ENCODE peak calls at places on chromosomes 3 and 15, in seven cellular contexts. P is pancreas, X is right atrium auricular region, V is skeletal muscle cell, F is psoas muscle, D is GM23248, E is left lung. L is an unnamed sample.

GRCh38 chr3:10646531-10647335 is 141.3 kb upstream of the ATP2B2 start:
- DNase-seq in E (no peak), V (no peak), D (no peak), F (no peak), P (no peak), X (no peak), L (no peak)

GRCh38 chr15:36807134-36807764 is 227.8 kb downstream of the CDIN1 start:
- DNase-seq in D (no peak), E (no peak), P (no peak), V (no peak), X (no peak), F (no peak), L (no peak)

GRCh38 chr3:36714343-36714742 is 50.0 kb downstream of the DCLK3 start:
- DNase-seq in F (no peak), V (no peak), D (peak), E (no peak), X (no peak), P (no peak), L (peak)

GRCh38 chr15:84834227-84834955 is 17.2 kb downstream of the ALPK3 start:
- DNase-seq in V (no peak), D (no peak), E (no peak), X (no peak), P (no peak), F (no peak), L (no peak)

GRCh38 chr3:137759505-137759904 is 4.6 kb upstream of the SOX14 start:
- DNase-seq in X (no peak), D (no peak), P (no peak), F (no peak), V (no peak), E (peak), L (no peak)

GRCh38 chr15:43346305-43346704 is 15.9 kb upstream of the LCMT2 start:
- DNase-seq in X (no peak), D (no peak), E (no peak), F (no peak), P (no peak), V (no peak), L (no peak)

GRCh38 chr3:132643366-132643765 is 16.2 kb downstream of the ACAD11 start:
- DNase-seq in P (no peak), F (no peak), D (no peak), X (no peak), E (no peak), V (no peak), L (no peak)

GRCh38 chr3:141538568-141538967 is 51.7 kb downstream of the RASA2 start:
- DNase-seq in E (no peak), V (no peak), F (no peak), X (no peak), P (no peak), D (peak), L (no peak)

GRCh38 chr3:14253022-14253761 is 74.6 kb downstream of the LSM3 start:
- DNase-seq in V (no peak), F (peak), D (peak), E (no peak), X (no peak), P (no peak), L (peak)

GRCh38 chr3:72128906-72129305 is 344.0 kb upstream of the PROK2 start:
- DNase-seq in P (no peak), E (no peak), D (no peak), F (no peak), X (no peak), V (no peak), L (no peak)

GRCh38 chr3:53753518-53754183 is 92.6 kb downstream of the CHDH start:
- DNase-seq in D (no peak), F (no peak), E (no peak), V (no peak), X (no peak), P (no peak), L (no peak)

GRCh38 chr3:136247436-136247835 is 2.7 kb upstream of the PCCB start:
- DNase-seq in D (no peak), V (no peak), X (no peak), E (no peak), F (no peak), P (no peak), L (no peak)

GRCh38 chr15:38260077-38260476 is 7.4 kb downstream of the SPRED1 start:
- DNase-seq in E (no peak), X (no peak), P (no peak), F (no peak), V (no peak), D (peak), L (no peak)

GRCh38 chr15:101427606-101428487 is 61.7 kb downstream of the PCSK6 start:
- DNase-seq in X (peak), E (no peak), P (no peak), F (no peak), V (no peak), D (no peak), L (no peak)

GRCh38 chr15:101429646-101430045 is 59.9 kb downstream of the PCSK6 start:
- DNase-seq in E (peak), X (peak), V (no peak), D (no peak), F (no peak), P (no peak), L (no peak)

GRCh38 chr15:101426761-101427333 is 62.7 kb downstream of the PCSK6 start:
- DNase-seq in E (no peak), V (no peak), P (no peak), F (no peak), D (no peak), X (peak), L (no peak)

GRCh38 chr15:101429191-101429590 is 60.3 kb downstream of the PCSK6 start:
- DNase-seq in V (no peak), X (no peak), E (no peak), F (no peak), D (no peak), P (no peak), L (no peak)

DNA sequence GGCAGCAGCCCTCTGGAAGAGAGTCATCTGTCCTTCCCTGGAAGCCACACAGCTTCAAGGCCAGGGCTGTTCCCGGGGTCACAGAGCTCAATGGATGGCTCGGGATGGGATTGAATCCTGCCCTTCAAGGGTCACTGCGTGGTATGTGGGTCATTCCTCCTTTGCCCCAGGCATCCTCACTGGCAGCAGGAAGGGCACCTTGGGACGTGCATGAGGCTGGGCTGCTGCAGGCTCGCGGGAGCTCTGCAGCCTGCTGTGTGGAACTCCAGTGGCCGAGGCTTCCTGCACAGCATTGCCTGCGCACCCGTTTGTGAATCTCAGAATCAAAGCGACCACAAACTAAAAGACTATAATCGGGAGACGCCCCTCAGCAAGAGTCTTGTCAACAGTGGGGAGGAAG is 60.7 kb downstream of the PCSK6 start:
- DNase-seq in X (no peak), D (no peak), P (no peak), E (no peak), F (no peak), V (no peak), L (no peak)
- H3K4me3 ChIP-seq in X (no peak), D (no peak), P (no peak), E (no peak), F (no peak), V (no peak), L (no peak)

GRCh38 chr3:114584734-114585371 is 291.0 kb downstream of the TIGIT start:
- DNase-seq in E (no peak), P (no peak), X (no peak), F (no peak), D (no peak), V (no peak), L (no peak)
- H3K4me3 ChIP-seq in E (no peak), P (no peak), X (peak), F (peak), D (no peak), V (no peak), L (no peak)

GRCh38 chr3:121992601-121993560 is 29.2 kb downstream of the ILDR1 start:
- DNase-seq in X (no peak), E (no peak), F (no peak), P (peak), D (no peak), V (no peak), L (no peak)
- H3K4me3 ChIP-seq in X (no peak), E (no peak), F (no peak), P (no peak), D (no peak), V (no peak), L (no peak)

DNA sequence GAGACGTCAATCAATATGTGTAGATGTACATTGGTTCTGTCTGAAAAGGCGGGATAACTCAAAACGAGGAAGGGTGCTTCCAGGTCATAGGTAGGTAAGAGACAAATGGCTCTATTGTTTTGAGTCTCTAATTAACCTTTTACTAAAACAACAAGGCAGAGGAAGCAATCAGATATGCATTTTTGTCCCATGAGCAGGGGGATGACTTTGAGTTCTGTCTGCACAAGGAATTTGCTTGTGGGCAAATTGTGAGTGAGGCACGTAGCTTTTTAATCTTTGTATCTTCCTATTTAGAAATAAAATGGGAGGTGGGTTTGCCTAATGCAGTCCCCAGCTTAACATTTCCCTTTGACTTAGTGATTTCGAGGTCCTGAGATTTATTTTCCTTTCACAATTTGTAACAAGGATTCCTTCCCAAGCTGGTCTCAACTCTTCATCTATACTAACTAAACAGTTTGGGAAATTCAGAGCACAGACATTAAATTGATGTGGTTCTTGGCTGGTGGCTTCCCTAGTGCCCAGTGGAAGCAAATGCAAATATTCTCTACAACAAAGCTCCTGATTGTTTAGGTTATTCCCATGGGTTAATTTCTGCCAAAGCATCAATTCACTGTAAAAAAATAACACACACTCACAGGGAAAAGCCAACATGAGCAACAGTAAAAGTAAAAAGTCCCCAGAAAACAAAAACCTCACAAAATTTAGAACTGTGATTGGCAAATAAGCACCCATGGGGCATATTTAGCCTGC is 738.8 kb upstream of the SGO1 start:
- DNase-seq in F (no peak), X (no peak), V (no peak), D (no peak), E (no peak), P (no peak), L (no peak)
- H3K4me3 ChIP-seq in F (no peak), X (no peak), V (no peak), D (no peak), E (no peak), P (no peak), L (no peak)

L was measured in SJSA1.